ENCODE peak calls at places on chromosomes 12 and 14, in eight cellular contexts. I is cardiac muscle cell; Y is heart left ventricle; M is prostate gland; T is transverse colon; P is CD4-positive, alpha-beta T cell; S is SK-N-SH; O is right lobe of liver. W is an unnamed sample.

GRCh38 chr12:120700863-120701262 is 9.4 kb upstream of the UNC119B start:
- DNase-seq in I (no peak), Y (no peak), M (peak), T (no peak), P (no peak), S (no peak), O (no peak), W (no peak)

GRCh38 chr12:106791531-106791930 is 17.0 kb downstream of the RIC8B start:
- DNase-seq in I (no peak), Y (no peak), M (no peak), T (no peak), P (no peak), S (no peak), O (no peak), W (no peak)

GRCh38 chr12:57203791-57204190 is 12.8 kb upstream of the NXPH4 start:
- DNase-seq in I (no peak), Y (no peak), M (no peak), T (no peak), P (no peak), S (no peak), O (no peak), W (no peak)

GRCh38 chr12:130079254-130079653 is 83.0 kb upstream of the FZD10 start:
- DNase-seq in I (no peak), Y (no peak), M (no peak), T (no peak), P (no peak), S (no peak), O (no peak), W (peak)

GRCh38 chr14:89801128-89801527 is 153.4 kb downstream of the EFCAB11 start:
- DNase-seq in I (no peak), Y (no peak), M (no peak), T (no peak), P (no peak), S (no peak), O (no peak), W (peak)

GRCh38 chr12:108609535-108610335 is 11.9 kb upstream of the TMEM119 start:
- DNase-seq in I (peak), Y (peak), M (no peak), T (peak), P (no peak), S (peak), O (no peak), W (no peak)

GRCh38 chr14:99441157-99441870 is 39.3 kb downstream of the SETD3 start:
- DNase-seq in I (peak), Y (no peak), M (no peak), T (no peak), P (no peak), S (peak), O (no peak), W (no peak)

GRCh38 chr14:101192661-101193000 is 289.1 kb upstream of the RTL1 start:
- DNase-seq in I (no peak), Y (no peak), M (no peak), T (no peak), P (no peak), S (no peak), O (peak), W (no peak)

GRCh38 chr14:77989441-77989891 is 180.7 kb upstream of the NRXN3 start:
- DNase-seq in I (no peak), Y (peak), M (no peak), T (no peak), P (no peak), S (no peak), O (no peak), W (no peak)

GRCh38 chr14:50658203-50658602 is 9.9 kb downstream of the SAV1 start:
- DNase-seq in I (peak), Y (no peak), M (no peak), T (no peak), P (no peak), S (no peak), O (no peak), W (no peak)

GRCh38 chr12:68098939-68099338 is 60.6 kb downstream of the IFNG start:
- DNase-seq in I (no peak), Y (no peak), M (no peak), T (no peak), P (no peak), S (no peak), O (no peak), W (no peak)

GRCh38 chr12:100142851-100143559 is at the start of gene BLTP3B:
- DNase-seq in I (peak), Y (peak), M (peak), T (peak), P (peak), S (peak), O (peak), W (peak)

GRCh38 chr12:84135879-84136278 is 776.7 kb downstream of the SLC6A15 start:
- DNase-seq in I (no peak), Y (no peak), M (no peak), T (no peak), P (no peak), S (no peak), O (no peak), W (no peak)

GRCh38 chr12:93518725-93519124 is 51.4 kb downstream of the MRPL42 start:
- DNase-seq in I (peak), Y (no peak), M (no peak), T (no peak), P (no peak), S (no peak), O (no peak), W (no peak)

GRCh38 chr14:97948841-97949240 is 1151.7 kb downstream of the VRK1 start:
- DNase-seq in I (no peak), Y (no peak), M (no peak), T (no peak), P (no peak), S (no peak), O (no peak), W (no peak)

GRCh38 chr12:21552983-21553673 is 27.0 kb downstream of the SPX start:
- DNase-seq in I (no peak), Y (no peak), M (no peak), T (no peak), P (no peak), S (no peak), O (no peak), W (no peak)

GRCh38 chr14:60838601-60839000 is 104.0 kb downstream of the MNAT1 start:
- DNase-seq in I (no peak), Y (no peak), M (no peak), T (no peak), P (no peak), S (no peak), O (no peak), W (no peak)

GRCh38 chr14:88439088-88439487 is 53.6 kb downstream of the SPATA7 start:
- DNase-seq in I (no peak), Y (no peak), M (no peak), T (no peak), P (no peak), S (no peak), O (no peak), W (no peak)

GRCh38 chr12:1916396-1917171 is 1.9 kb downstream of the CACNA2D4 start:
- DNase-seq in I (peak), Y (peak), M (no peak), T (no peak), P (no peak), S (peak), O (peak), W (no peak)

GRCh38 chr12:125287155-125287847 is 222.1 kb downstream of the AACS start:
- DNase-seq in I (no peak), Y (no peak), M (no peak), T (no peak), P (no peak), S (no peak), O (no peak), W (no peak)

GRCh38 chr14:26811756-26812305 is 214.0 kb upstream of the NOVA1 start:
- DNase-seq in I (no peak), Y (no peak), M (no peak), T (no peak), P (no peak), S (no peak), O (no peak), W (no peak)

GRCh38 chr14:23034498-23035302 is at the start of gene PSMB5:
- DNase-seq in I (peak), Y (peak), M (peak), T (peak), P (peak), S (peak), O (peak), W (peak)

GRCh38 chr12:124010687-124011086 is 37.7 kb downstream of the ZNF664 start:
- DNase-seq in I (no peak), Y (no peak), M (no peak), T (no peak), P (no peak), S (no peak), O (no peak), W (no peak)

GRCh38 chr14:20690848-20691640 is 2.5 kb downstream of the ANG start:
- DNase-seq in I (peak), Y (peak), M (peak), T (peak), P (peak), S (peak), O (peak), W (no peak)

GRCh38 chr14:33717866-33718265 is 233.0 kb downstream of the EGLN3 start:
- DNase-seq in I (no peak), Y (no peak), M (peak), T (no peak), P (no peak), S (no peak), O (no peak), W (peak)

GRCh38 chr14:57871487-57872080 is 5.7 kb upstream of the SLC35F4 start:
- DNase-seq in I (peak), Y (no peak), M (no peak), T (no peak), P (no peak), S (peak), O (no peak), W (peak)

GRCh38 chr14:75059642-75060041 is 4.2 kb downstream of the ACYP1 start:
- DNase-seq in I (no peak), Y (no peak), M (no peak), T (no peak), P (no peak), S (no peak), O (no peak), W (no peak)

GRCh38 chr12:69101505-69101904 is 137.9 kb upstream of the CPSF6 start:
- DNase-seq in I (no peak), Y (no peak), M (no peak), T (no peak), P (no peak), S (no peak), O (peak), W (no peak)

GRCh38 chr14:84785997-84786396 is 743.9 kb upstream of the FLRT2 start:
- DNase-seq in I (no peak), Y (no peak), M (no peak), T (no peak), P (no peak), S (no peak), O (no peak), W (no peak)

GRCh38 chr14:81991998-81992397 is 458.3 kb upstream of the SEL1L start:
- DNase-seq in I (no peak), Y (no peak), M (no peak), T (no peak), P (no peak), S (no peak), O (no peak), W (no peak)

GRCh38 chr12:41656454-41656853 is 468.3 kb downstream of the PDZRN4 start:
- DNase-seq in I (no peak), Y (no peak), M (no peak), T (no peak), P (no peak), S (no peak), O (no peak), W (no peak)

GRCh38 chr14:77580964-77581505 is 35.4 kb downstream of the SPTLC2 start:
- DNase-seq in I (peak), Y (no peak), M (no peak), T (no peak), P (no peak), S (peak), O (no peak), W (no peak)

GRCh38 chr12:123741937-123742572 is 20.0 kb upstream of the DNAH10 start:
- DNase-seq in I (no peak), Y (no peak), M (no peak), T (no peak), P (no peak), S (no peak), O (no peak), W (no peak)

GRCh38 chr14:65164068-65164824 is 61.9 kb upstream of the MAX start:
- DNase-seq in I (peak), Y (no peak), M (peak), T (no peak), P (peak), S (peak), O (no peak), W (peak)

GRCh38 chr12:68498736-68499135 is 112.0 kb upstream of the RAP1B start:
- DNase-seq in I (no peak), Y (no peak), M (no peak), T (no peak), P (no peak), S (no peak), O (no peak), W (no peak)

GRCh38 chr14:28382460-28383220 is 383.9 kb upstream of the FOXG1 start:
- DNase-seq in I (peak), Y (no peak), M (no peak), T (no peak), P (no peak), S (no peak), O (no peak), W (peak)

GRCh38 chr12:92533280-92533890 is 169.4 kb upstream of the PLEKHG7 start:
- DNase-seq in I (peak), Y (peak), M (no peak), T (no peak), P (no peak), S (no peak), O (no peak), W (no peak)

GRCh38 chr14:79331820-79332219 is 879.5 kb downstream of the DIO2 start:
- DNase-seq in I (no peak), Y (no peak), M (no peak), T (no peak), P (no peak), S (no peak), O (no peak), W (no peak)
- H3K27ac ChIP-seq in I (no peak), Y (no peak), M (no peak), T (no peak), P (no peak), S (no peak), O (no peak), W (no peak)

GRCh38 chr14:24605435-24606190 is 3.9 kb downstream of the GZMH start:
- DNase-seq in I (no peak), Y (peak), M (no peak), T (peak), P (peak), S (peak), O (no peak), W (peak)
- TF ChIP-seq CTCF in I (peak), Y (peak), M (peak), T (peak), P (peak), S (peak), O (peak), W (peak)

DNA sequence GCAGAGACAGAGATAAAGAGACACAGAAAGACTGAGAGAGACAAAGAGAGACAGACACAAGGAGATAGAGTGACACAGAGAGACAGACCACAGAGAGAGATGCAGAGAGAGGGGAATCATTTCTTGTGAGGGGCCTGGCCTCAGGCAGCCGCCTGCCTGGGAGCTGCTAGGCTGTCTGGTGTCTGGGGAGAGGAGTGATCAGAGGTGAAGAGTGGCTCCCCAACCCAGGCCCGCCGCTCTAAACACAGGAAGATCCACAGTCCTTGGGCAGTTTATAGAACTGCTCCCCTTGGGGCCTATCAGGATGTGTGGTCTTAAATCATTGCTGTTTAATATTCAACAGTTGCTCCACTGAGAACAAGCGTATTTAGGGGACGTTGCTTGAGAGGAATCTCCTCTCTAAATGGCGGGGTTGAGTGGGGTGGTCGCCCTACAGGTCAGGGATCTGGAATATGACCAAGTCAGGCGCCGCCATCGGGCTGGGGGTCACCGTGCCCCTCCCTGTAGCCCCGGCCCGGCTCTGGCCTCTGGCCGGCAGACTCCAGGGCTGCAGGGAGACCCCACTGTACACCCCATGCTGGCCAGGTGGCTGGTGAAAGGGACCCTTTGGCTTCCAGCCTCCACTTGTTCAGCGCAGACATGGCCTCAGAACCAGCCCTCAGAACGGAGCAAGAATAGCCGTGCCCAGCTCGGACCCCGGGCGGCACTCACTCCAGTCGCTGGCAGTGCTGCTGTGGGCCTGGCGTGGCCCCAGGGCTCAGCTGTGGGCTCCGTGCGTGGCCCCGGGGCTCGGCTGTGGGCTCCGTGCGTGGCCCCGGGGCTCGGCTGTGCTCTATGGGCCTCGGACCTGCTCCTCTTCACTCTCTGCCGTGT is 89.4 kb downstream of the GALNT9 start:
- DNase-seq in I (no peak), Y (no peak), M (no peak), T (no peak), P (no peak), S (no peak), O (no peak), W (no peak)
- H3K27ac ChIP-seq in I (no peak), Y (no peak), M (no peak), T (no peak), P (no peak), S (no peak), O (no peak), W (no peak)

DNA sequence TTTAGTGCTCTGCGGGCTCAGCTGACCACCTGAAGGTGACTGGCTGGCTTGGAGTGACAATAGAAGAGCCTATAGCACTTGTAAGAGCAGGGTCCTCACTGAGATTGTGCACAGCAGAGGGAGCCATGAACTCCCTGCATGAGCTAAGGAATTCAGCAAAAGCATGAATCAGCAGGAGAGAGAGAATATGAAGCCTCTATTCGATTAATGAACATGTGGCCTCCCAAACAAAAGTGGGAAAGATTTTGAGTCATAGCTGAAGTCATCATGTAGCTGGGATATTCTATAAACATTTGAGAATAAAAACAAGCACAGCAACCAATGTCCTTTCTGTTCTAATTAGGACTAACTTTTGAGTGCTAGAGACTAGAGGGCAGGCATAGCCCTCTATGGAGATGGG is 626.6 kb downstream of the DIO2 start:
- DNase-seq in I (peak), Y (no peak), M (no peak), T (no peak), P (no peak), S (no peak), O (no peak), W (no peak)
- TF ChIP-seq CTCF in I (peak), Y (no peak), M (no peak), T (no peak), P (no peak), S (peak), O (no peak), W (no peak)

DNA sequence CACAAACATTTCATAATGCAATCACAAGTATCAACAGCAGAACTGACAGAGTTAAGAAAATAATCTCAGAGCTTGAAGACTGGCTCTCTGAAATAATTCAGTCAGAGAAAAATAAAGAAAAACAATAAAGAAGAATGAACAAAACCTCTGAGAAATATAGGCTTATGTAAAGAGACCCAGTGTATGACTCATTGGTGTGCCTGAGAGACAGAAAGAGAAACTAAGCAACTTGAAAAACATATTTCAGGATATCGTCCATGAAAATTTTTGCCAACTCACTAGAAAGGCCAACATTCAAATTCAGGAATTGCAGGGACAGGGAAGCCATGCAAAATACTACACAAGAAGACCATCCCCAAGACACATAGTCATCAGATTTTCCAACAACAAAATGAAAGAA is 56.2 kb downstream of the APOBEC1 start:
- DNase-seq in I (peak), Y (no peak), M (no peak), T (no peak), P (no peak), S (no peak), O (no peak), W (no peak)
- H3K27ac ChIP-seq in I (no peak), Y (no peak), M (no peak), T (no peak), P (no peak), S (no peak), O (no peak), W (no peak)

GRCh38 chr12:30822385-30823139 is 67.8 kb upstream of the CAPRIN2 start:
- DNase-seq in I (peak), Y (peak), M (no peak), T (peak), P (peak), S (peak), O (peak), W (peak)

GRCh38 chr12:30824311-30824710 is 69.6 kb upstream of the CAPRIN2 start:
- DNase-seq in I (no peak), Y (no peak), M (no peak), T (no peak), P (no peak), S (no peak), O (no peak), W (no peak)

GRCh38 chr12:30825341-30825740 is 70.6 kb upstream of the CAPRIN2 start:
- DNase-seq in I (no peak), Y (no peak), M (no peak), T (no peak), P (no peak), S (no peak), O (no peak), W (no peak)

GRCh38 chr12:30823764-30824163 is 69.0 kb upstream of the CAPRIN2 start:
- DNase-seq in I (no peak), Y (no peak), M (no peak), T (no peak), P (no peak), S (no peak), O (no peak), W (no peak)

DNA sequence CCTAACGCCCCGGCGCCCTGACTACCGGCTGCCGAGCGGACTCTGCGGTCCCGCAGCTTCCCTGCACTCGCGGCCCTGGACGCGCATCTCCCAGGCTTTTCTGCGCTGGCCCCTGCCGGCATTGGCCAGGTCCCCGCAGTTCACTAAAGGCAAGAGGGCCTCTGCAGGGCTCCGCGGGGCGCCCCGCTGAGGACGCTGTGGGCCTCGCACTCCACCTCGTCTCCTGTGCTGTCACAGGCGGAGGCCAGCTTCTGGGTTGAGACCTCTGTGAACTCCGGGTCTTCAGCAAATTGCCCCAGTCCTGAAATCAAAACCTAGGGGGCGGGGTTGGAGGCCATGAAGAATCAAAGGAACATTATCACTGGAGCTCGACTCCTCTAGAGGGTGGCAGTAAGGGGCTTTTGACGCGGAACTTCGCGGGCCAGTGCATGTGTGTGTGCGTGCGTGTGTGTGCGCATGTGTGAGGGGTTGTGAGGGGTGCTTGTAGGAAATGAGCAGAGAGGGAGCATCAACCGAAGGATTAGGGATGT is 68.5 kb upstream of the CAPRIN2 start:
- DNase-seq in I (peak), Y (peak), M (no peak), T (peak), P (peak), S (no peak), O (peak), W (no peak)
- TF ChIP-seq CTCF in I (peak), Y (peak), M (no peak), T (peak), P (peak), S (no peak), O (peak), W (no peak)